ENCODE peak calls at places on chromosomes 11 and 22, in four cellular contexts. One of them, this sample, is unnamed.
A peak's percentile ranks its signal among the peaks of the same experiment; 100 is the strongest.

GRCh38 chr11:96168623-96169022 is 174.4 kb downstream of the MAML2 start:
- DNase-seq in AG09309: peak; percentile 82
- DNase-seq in activated CD4-positive, alpha-beta T cell treated with anti-CD3 and anti-CD28 coated beads, Interleukin-2, amount 50 U/mL, for 24 hours: no peak
- DNase-seq in upper lobe of left lung: no peak
- DNase-seq in this sample: no peak

GRCh38 chr22:26648761-26649363 is 8.5 kb upstream of the MIAT start:
- DNase-seq in AG09309: no peak
- DNase-seq in activated CD4-positive, alpha-beta T cell treated with anti-CD3 and anti-CD28 coated beads, Interleukin-2, amount 50 U/mL, for 24 hours: no peak
- DNase-seq in upper lobe of left lung: no peak
- DNase-seq in this sample: no peak

GRCh38 chr11:88411265-88411664 is 73.7 kb upstream of the CTSC start:
- DNase-seq in AG09309: peak; percentile 61
- DNase-seq in activated CD4-positive, alpha-beta T cell treated with anti-CD3 and anti-CD28 coated beads, Interleukin-2, amount 50 U/mL, for 24 hours: no peak
- DNase-seq in upper lobe of left lung: no peak
- DNase-seq in this sample: no peak

GRCh38 chr22:31080848-31081649 is at the start of gene SMTN:
- DNase-seq in AG09309: peak; percentile 32
- DNase-seq in activated CD4-positive, alpha-beta T cell treated with anti-CD3 and anti-CD28 coated beads, Interleukin-2, amount 50 U/mL, for 24 hours: peak; percentile 83
- DNase-seq in upper lobe of left lung: peak; percentile 98
- DNase-seq in this sample: peak; percentile 96

GRCh38 chr11:36540998-36541397 is 26.8 kb upstream of the RAG1 start:
- DNase-seq in AG09309: peak; percentile 2
- DNase-seq in activated CD4-positive, alpha-beta T cell treated with anti-CD3 and anti-CD28 coated beads, Interleukin-2, amount 50 U/mL, for 24 hours: no peak
- DNase-seq in upper lobe of left lung: no peak
- DNase-seq in this sample: peak; percentile 47

GRCh38 chr22:23132376-23133091 is 9.3 kb downstream of the RSPH14 start:
- DNase-seq in AG09309: no peak
- DNase-seq in activated CD4-positive, alpha-beta T cell treated with anti-CD3 and anti-CD28 coated beads, Interleukin-2, amount 50 U/mL, for 24 hours: no peak
- DNase-seq in upper lobe of left lung: no peak
- DNase-seq in this sample: no peak

GRCh38 chr22:36927671-36928070 is 14.2 kb downstream of the CSF2RB start:
- DNase-seq in AG09309: no peak
- DNase-seq in activated CD4-positive, alpha-beta T cell treated with anti-CD3 and anti-CD28 coated beads, Interleukin-2, amount 50 U/mL, for 24 hours: no peak
- DNase-seq in upper lobe of left lung: no peak
- DNase-seq in this sample: no peak

GRCh38 chr22:42217019-42217751 is 53.3 kb downstream of the TCF20 start:
- DNase-seq in AG09309: no peak
- DNase-seq in activated CD4-positive, alpha-beta T cell treated with anti-CD3 and anti-CD28 coated beads, Interleukin-2, amount 50 U/mL, for 24 hours: no peak
- DNase-seq in upper lobe of left lung: no peak
- DNase-seq in this sample: no peak

GRCh38 chr11:44529895-44530412 is 35.5 kb upstream of the CD82 start:
- DNase-seq in AG09309: no peak
- DNase-seq in activated CD4-positive, alpha-beta T cell treated with anti-CD3 and anti-CD28 coated beads, Interleukin-2, amount 50 U/mL, for 24 hours: no peak
- DNase-seq in upper lobe of left lung: no peak
- DNase-seq in this sample: peak; percentile 0

GRCh38 chr11:74388678-74389327 is 9.4 kb downstream of the PGM2L1 start:
- DNase-seq in AG09309: peak; percentile 11
- DNase-seq in activated CD4-positive, alpha-beta T cell treated with anti-CD3 and anti-CD28 coated beads, Interleukin-2, amount 50 U/mL, for 24 hours: peak; percentile 75
- DNase-seq in upper lobe of left lung: no peak
- DNase-seq in this sample: peak; percentile 37

GRCh38 chr22:50527921-50528681 is 1.7 kb downstream of the TYMP start:
- DNase-seq in AG09309: no peak
- DNase-seq in activated CD4-positive, alpha-beta T cell treated with anti-CD3 and anti-CD28 coated beads, Interleukin-2, amount 50 U/mL, for 24 hours: no peak
- DNase-seq in upper lobe of left lung: no peak
- DNase-seq in this sample: no peak

GRCh38 chr22:23182289-23183106 is 2.2 kb downstream of the BCR start:
- DNase-seq in AG09309: no peak
- DNase-seq in activated CD4-positive, alpha-beta T cell treated with anti-CD3 and anti-CD28 coated beads, Interleukin-2, amount 50 U/mL, for 24 hours: peak; percentile 62
- DNase-seq in upper lobe of left lung: no peak
- DNase-seq in this sample: peak; percentile 40

GRCh38 chr11:111745719-111746504 is 20.3 kb downstream of the PPP2R1B start:
- DNase-seq in AG09309: peak; percentile 38
- DNase-seq in activated CD4-positive, alpha-beta T cell treated with anti-CD3 and anti-CD28 coated beads, Interleukin-2, amount 50 U/mL, for 24 hours: no peak
- DNase-seq in upper lobe of left lung: no peak
- DNase-seq in this sample: no peak

GRCh38 chr11:72233056-72233772 is 8.6 kb downstream of the INPPL1 start:
- DNase-seq in AG09309: no peak
- DNase-seq in activated CD4-positive, alpha-beta T cell treated with anti-CD3 and anti-CD28 coated beads, Interleukin-2, amount 50 U/mL, for 24 hours: no peak
- DNase-seq in upper lobe of left lung: no peak
- DNase-seq in this sample: no peak

GRCh38 chr11:69816671-69817070 is 2.5 kb downstream of the FGF3 start:
- DNase-seq in AG09309: no peak
- DNase-seq in activated CD4-positive, alpha-beta T cell treated with anti-CD3 and anti-CD28 coated beads, Interleukin-2, amount 50 U/mL, for 24 hours: no peak
- DNase-seq in upper lobe of left lung: peak; percentile 15
- DNase-seq in this sample: no peak

GRCh38 chr11:83545911-83546310 is 259.7 kb upstream of the CCDC90B start:
- DNase-seq in AG09309: no peak
- DNase-seq in activated CD4-positive, alpha-beta T cell treated with anti-CD3 and anti-CD28 coated beads, Interleukin-2, amount 50 U/mL, for 24 hours: no peak
- DNase-seq in upper lobe of left lung: no peak
- DNase-seq in this sample: no peak

GRCh38 chr22:40263191-40263590 is 83.1 kb upstream of the ADSL start:
- DNase-seq in AG09309: no peak
- DNase-seq in activated CD4-positive, alpha-beta T cell treated with anti-CD3 and anti-CD28 coated beads, Interleukin-2, amount 50 U/mL, for 24 hours: no peak
- DNase-seq in upper lobe of left lung: no peak
- DNase-seq in this sample: no peak

GRCh38 chr11:17519486-17519885 is 24.7 kb downstream of the USH1C start:
- DNase-seq in AG09309: no peak
- DNase-seq in activated CD4-positive, alpha-beta T cell treated with anti-CD3 and anti-CD28 coated beads, Interleukin-2, amount 50 U/mL, for 24 hours: no peak
- DNase-seq in upper lobe of left lung: no peak
- DNase-seq in this sample: no peak

GRCh38 chr11:126601550-126602215 is 246.2 kb downstream of the ST3GAL4 start:
- DNase-seq in AG09309: no peak
- DNase-seq in activated CD4-positive, alpha-beta T cell treated with anti-CD3 and anti-CD28 coated beads, Interleukin-2, amount 50 U/mL, for 24 hours: no peak
- DNase-seq in upper lobe of left lung: no peak
- DNase-seq in this sample: peak; percentile 70

GRCh38 chr11:134538793-134539192 is 126.8 kb upstream of the B3GAT1 start:
- DNase-seq in AG09309: no peak
- DNase-seq in activated CD4-positive, alpha-beta T cell treated with anti-CD3 and anti-CD28 coated beads, Interleukin-2, amount 50 U/mL, for 24 hours: no peak
- DNase-seq in upper lobe of left lung: no peak
- DNase-seq in this sample: no peak

GRCh38 chr11:70891844-70892380 is 360.5 kb downstream of the SHANK2 start:
- DNase-seq in AG09309: no peak
- DNase-seq in activated CD4-positive, alpha-beta T cell treated with anti-CD3 and anti-CD28 coated beads, Interleukin-2, amount 50 U/mL, for 24 hours: no peak
- DNase-seq in upper lobe of left lung: no peak
- DNase-seq in this sample: no peak

GRCh38 chr22:39135092-39135896 is 17.2 kb downstream of the CBX7 start:
- DNase-seq in AG09309: no peak
- DNase-seq in activated CD4-positive, alpha-beta T cell treated with anti-CD3 and anti-CD28 coated beads, Interleukin-2, amount 50 U/mL, for 24 hours: no peak
- DNase-seq in upper lobe of left lung: peak; percentile 52
- DNase-seq in this sample: peak; percentile 90

GRCh38 chr11:36300651-36301050 is 4.6 kb downstream of the PRR5L start:
- DNase-seq in AG09309: no peak
- DNase-seq in activated CD4-positive, alpha-beta T cell treated with anti-CD3 and anti-CD28 coated beads, Interleukin-2, amount 50 U/mL, for 24 hours: no peak
- DNase-seq in upper lobe of left lung: peak; percentile 48
- DNase-seq in this sample: no peak

GRCh38 chr11:119694334-119694733 is 34.7 kb downstream of the NECTIN1 start:
- DNase-seq in AG09309: no peak
- DNase-seq in activated CD4-positive, alpha-beta T cell treated with anti-CD3 and anti-CD28 coated beads, Interleukin-2, amount 50 U/mL, for 24 hours: no peak
- DNase-seq in upper lobe of left lung: no peak
- DNase-seq in this sample: no peak

GRCh38 chr11:125224391-125225015 is 60.0 kb downstream of the PKNOX2 start:
- DNase-seq in AG09309: no peak
- DNase-seq in activated CD4-positive, alpha-beta T cell treated with anti-CD3 and anti-CD28 coated beads, Interleukin-2, amount 50 U/mL, for 24 hours: no peak
- DNase-seq in upper lobe of left lung: no peak
- DNase-seq in this sample: peak; percentile 59

GRCh38 chr11:73980001-73980960 is 2.4 kb downstream of the UCP2 start:
- DNase-seq in AG09309: no peak
- DNase-seq in activated CD4-positive, alpha-beta T cell treated with anti-CD3 and anti-CD28 coated beads, Interleukin-2, amount 50 U/mL, for 24 hours: peak; percentile 49
- DNase-seq in upper lobe of left lung: no peak
- DNase-seq in this sample: no peak

GRCh38 chr22:20569059-20570058 is 61.9 kb downstream of the MED15 start:
- DNase-seq in AG09309: peak; percentile 94
- DNase-seq in activated CD4-positive, alpha-beta T cell treated with anti-CD3 and anti-CD28 coated beads, Interleukin-2, amount 50 U/mL, for 24 hours: peak; percentile 49
- DNase-seq in upper lobe of left lung: peak; percentile 92
- DNase-seq in this sample: peak; percentile 57

GRCh38 chr11:2571598-2572281 is 126.9 kb downstream of the KCNQ1 start:
- DNase-seq in AG09309: no peak
- DNase-seq in activated CD4-positive, alpha-beta T cell treated with anti-CD3 and anti-CD28 coated beads, Interleukin-2, amount 50 U/mL, for 24 hours: no peak
- DNase-seq in upper lobe of left lung: peak; percentile 74
- DNase-seq in this sample: no peak

GRCh38 chr11:71488086-71488967 is 35.3 kb downstream of the NADSYN1 start:
- DNase-seq in AG09309: no peak
- DNase-seq in activated CD4-positive, alpha-beta T cell treated with anti-CD3 and anti-CD28 coated beads, Interleukin-2, amount 50 U/mL, for 24 hours: no peak
- DNase-seq in upper lobe of left lung: no peak
- DNase-seq in this sample: no peak

This sample was measured in iPS-NIHi11.